ENCODE peak calls at places on chromosomes 5 and 9, in seven cellular contexts. S is mammary epithelial cell, G is PC-9, T is SJSA1, A is psoas muscle, K is NT2/D1, F is right lobe of liver. E is an unnamed sample. For H3K36me3 and H3K27me3, the result is how much of the 10 kb centered on the place peaks cover.

GRCh38 chr9:95307538-95307937 is 10.0 kb downstream of the FANCC start:
- DNase-seq in T (no peak), F (no peak), K (no peak), G (no peak), A (no peak), S (no peak), E (no peak)

GRCh38 chr5:139641116-139642080 is 6.8 kb upstream of the CXXC5 start:
- DNase-seq in F (peak), S (no peak), T (no peak), G (no peak), K (no peak), A (no peak), E (peak)

GRCh38 chr5:178790371-178790770 is 59.9 kb upstream of the ZNF354A start:
- DNase-seq in S (no peak), T (no peak), K (no peak), G (peak), F (no peak), A (no peak), E (no peak)

GRCh38 chr5:151751593-151751992 is 6.8 kb downstream of the ATOX1 start:
- DNase-seq in S (no peak), T (no peak), A (no peak), K (no peak), F (no peak), G (no peak), E (no peak)

GRCh38 chr9:18393340-18394130 is 80.4 kb upstream of the ADAMTSL1 start:
- DNase-seq in S (peak), A (no peak), G (peak), F (no peak), K (no peak), T (peak), E (no peak)

GRCh38 chr5:79849061-79849460 is 142.0 kb downstream of the MTX3 start:
- DNase-seq in T (no peak), K (no peak), G (no peak), A (no peak), F (no peak), S (no peak), E (no peak)

GRCh38 chr5:84213861-84214260 is 170.8 kb downstream of the EDIL3 start:
- DNase-seq in S (peak), K (no peak), G (no peak), T (no peak), A (no peak), F (no peak), E (no peak)

GRCh38 chr9:34991833-34992375 is 2.4 kb downstream of the DNAJB5 start:
- DNase-seq in S (no peak), K (no peak), A (peak), T (no peak), F (no peak), G (no peak), E (peak)

GRCh38 chr9:113620016-113620376 is 156.5 kb downstream of the RGS3 start:
- DNase-seq in K (no peak), F (no peak), S (no peak), G (no peak), T (no peak), A (no peak), E (peak)

GRCh38 chr9:112002131-112002846 is 105.7 kb downstream of the UGCG start:
- DNase-seq in K (no peak), T (no peak), A (no peak), F (no peak), G (no peak), S (no peak), E (no peak)

GRCh38 chr9:35526087-35526801 is 36.3 kb downstream of the RUSC2 start:
- DNase-seq in G (no peak), A (no peak), F (no peak), T (peak), K (no peak), S (no peak), E (no peak)

GRCh38 chr5:101390317-101390908 is 487.3 kb upstream of the ST8SIA4 start:
- DNase-seq in A (no peak), S (peak), F (no peak), K (peak), T (peak), G (no peak), E (no peak)

DNA sequence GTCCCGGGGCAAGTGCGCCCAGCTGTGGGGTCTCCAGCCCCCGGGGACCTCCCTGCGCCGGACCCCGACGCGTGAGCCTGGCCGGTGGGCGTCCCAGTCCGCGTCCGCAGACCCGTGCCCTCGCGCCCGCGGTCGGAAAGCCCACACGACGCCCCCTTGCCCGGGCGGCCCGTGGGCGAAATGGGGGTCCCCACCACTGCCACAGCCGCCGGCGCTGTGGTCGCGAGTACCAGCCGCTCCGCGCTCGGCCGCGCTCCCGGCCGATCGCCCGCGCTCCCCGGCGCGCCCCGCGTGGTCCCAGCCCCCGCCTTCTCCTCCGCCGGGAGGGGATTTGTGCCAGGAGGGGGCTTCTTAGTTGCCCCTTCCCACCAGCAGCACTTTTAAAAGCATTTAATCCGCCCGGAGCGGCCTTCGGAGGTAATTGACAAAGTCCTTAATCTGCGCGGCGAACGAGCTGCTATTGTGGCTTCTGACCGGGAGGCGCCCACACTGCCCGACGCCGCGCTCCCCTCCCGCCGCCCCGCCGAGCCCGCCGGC is 426 bp upstream of the FIBCD1 start:
- DNase-seq in A (no peak), T (peak), S (no peak), K (no peak), F (no peak), G (no peak), E (peak)
- H3K4me3 ChIP-seq in A (peak), T (peak), S (peak), K (peak), F (peak), G (peak), E (peak)

DNA sequence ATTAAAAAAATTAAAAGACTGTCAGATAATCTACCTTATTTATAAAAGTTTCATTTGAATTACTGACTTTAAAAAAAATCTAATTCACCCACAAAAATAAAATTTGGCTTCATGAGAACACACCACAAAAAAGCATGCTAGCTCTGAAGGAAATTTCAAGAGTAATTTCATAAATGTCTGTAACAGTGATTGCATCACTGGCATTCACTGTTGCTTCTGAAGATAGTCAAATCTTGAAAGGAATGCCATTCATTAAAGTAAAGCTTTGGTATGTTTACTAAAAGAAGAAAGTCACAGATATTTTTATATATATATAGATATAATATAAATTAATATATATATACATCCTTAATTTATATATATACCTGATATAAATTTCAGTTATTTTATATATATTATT is 43.4 kb downstream of the NADK2 start:
- DNase-seq in S (no peak), G (no peak), A (no peak), K (no peak), F (no peak), T (no peak), E (no peak)
- H3K36me3 ChIP-seq in S (under half), G (under half), A (half or more), K (under half), F (under half), T (under half), E (under half)

GRCh38 chr5:135467051-135467625 is 15.0 kb upstream of the TIFAB start:
- DNase-seq in T (no peak), G (no peak), A (no peak), S (no peak), K (no peak), F (peak), E (peak)

GRCh38 chr5:135466178-135467050 is 14.3 kb upstream of the TIFAB start:
- DNase-seq in G (no peak), A (peak), T (peak), F (peak), S (peak), K (no peak), E (peak)

GRCh38 chr5:135465391-135466122 is 13.4 kb upstream of the TIFAB start:
- DNase-seq in K (no peak), S (no peak), F (peak), T (no peak), G (no peak), A (no peak), E (peak)

GRCh38 chr5:135468541-135468940 is 16.4 kb upstream of the TIFAB start:
- DNase-seq in T (no peak), S (no peak), F (peak), G (no peak), K (no peak), A (no peak), E (no peak)

GRCh38 chr5:135468086-135468485 is 15.9 kb upstream of the TIFAB start:
- DNase-seq in K (no peak), S (no peak), F (peak), G (no peak), T (no peak), A (no peak), E (no peak)
- H3K27me3 ChIP-seq in K (half or more), S (under half), F (under half), G (half or more), T (under half), A (under half), E (half or more)

DNA sequence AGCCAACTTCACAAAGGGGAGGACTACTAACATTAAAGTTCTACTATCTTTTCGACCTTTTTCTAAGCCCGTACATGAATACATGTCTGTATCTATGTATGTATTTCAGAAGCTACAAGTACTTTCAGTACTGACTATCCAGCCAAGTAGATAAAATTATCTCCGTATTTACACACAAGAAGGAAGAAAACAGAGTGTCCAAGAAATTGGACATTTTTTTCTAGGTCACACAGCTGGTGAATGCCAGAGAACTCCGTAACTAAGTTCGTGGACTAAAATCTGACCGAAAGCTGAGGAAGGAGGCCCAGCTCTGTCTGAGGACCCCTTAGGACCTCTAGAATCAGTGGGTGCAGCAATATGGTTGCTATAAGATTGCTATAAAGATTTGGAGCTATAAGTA is 83.4 kb downstream of the MAMDC2 start:
- DNase-seq in S (no peak), A (no peak), F (no peak), G (no peak), T (no peak), K (no peak), E (no peak)
- H3K4me3 ChIP-seq in S (no peak), A (no peak), F (no peak), G (no peak), T (no peak), K (no peak), E (no peak)

GRCh38 chr5:87410941-87411340 is 1.8 kb downstream of the CCNH start:
- DNase-seq in G (peak), T (no peak), K (no peak), S (peak), A (no peak), F (no peak), E (no peak)
- H3K36me3 ChIP-seq in G (under half), T (half or more), K (half or more), S (under half), A (under half), F (under half), E (under half)

GRCh38 chr9:137598943-137599342 is 6.5 kb upstream of the ARRDC1 start:
- DNase-seq in G (no peak), K (no peak), A (no peak), S (no peak), T (no peak), F (no peak), E (no peak)
- H3K27me3 ChIP-seq in G (under half), K (under half), A (under half), S (under half), T (under half), F (under half), E (under half)

GRCh38 chr9:94150890-94151660 is 66.8 kb downstream of the PTPDC1 start:
- DNase-seq in S (no peak), G (no peak), T (no peak), K (no peak), A (no peak), F (no peak), E (no peak)
- H3K4me3 ChIP-seq in S (no peak), G (no peak), T (no peak), K (no peak), A (no peak), F (no peak), E (no peak)